ENCODE peak calls at places on chromosome 1, in five cellular contexts. Z is left ventricle myocardium inferior; F is hippocampal formation; V is stimulated activated CD8-positive, alpha-beta memory T cell treated with anti-CD3 and anti-CD28 coated beads, Interleukin-7, amount 100 ng/mL, for 1 hour; Q is astrocyte of the spinal cord. S is an unnamed sample.

GRCh38 chr1:105437847-105438246 is 1618.6 kb upstream of the PRMT6 start:
- DNase-seq in Q (no peak), Z (no peak), V (no peak), F (no peak), S (no peak)

GRCh38 chr1:44553771-44554170 is 120.5 kb downstream of the TMEM53 start:
- DNase-seq in Z (no peak), Q (peak; percentile 23), V (no peak), F (no peak), S (no peak)

GRCh38 chr1:193183019-193183643 is 3.3 kb downstream of the B3GALT2 start:
- DNase-seq in Q (peak; percentile 74), V (no peak), F (no peak), Z (no peak), S (peak; percentile 77)

GRCh38 chr1:94863297-94863911 is 43.2 kb downstream of the SLC44A3 start:
- DNase-seq in V (no peak), F (no peak), Z (no peak), Q (peak; percentile 78), S (peak; percentile 68)

GRCh38 chr1:206472454-206472853 is 2.2 kb downstream of the IKBKE start:
- DNase-seq in F (no peak), V (no peak), Z (no peak), Q (peak; percentile 72), S (peak; percentile 44)

GRCh38 chr1:84319662-84320061 is 18.2 kb downstream of the SAMD13 start:
- DNase-seq in F (no peak), V (no peak), Z (no peak), Q (no peak), S (no peak)

GRCh38 chr1:21099034-21099868 is 77.4 kb downstream of the EIF4G3 start:
- DNase-seq in V (no peak), Z (no peak), F (no peak), Q (no peak), S (no peak)

GRCh38 chr1:59332983-59333382 is 36.1 kb downstream of the FGGY start:
- DNase-seq in V (no peak), Q (peak; percentile 71), F (no peak), Z (no peak), S (peak; percentile 81)

GRCh38 chr1:19273106-19273843 is 15.3 kb downstream of the AKR7A3 start:
- DNase-seq in Z (no peak), Q (no peak), F (no peak), V (no peak), S (no peak)

GRCh38 chr1:67582625-67583461 is 102.2 kb upstream of the GADD45A start:
- DNase-seq in Q (peak; percentile 24), Z (no peak), F (no peak), V (no peak), S (no peak)

GRCh38 chr1:24745711-24746582 is 700 bp downstream of the CLIC4 start:
- DNase-seq in Z (peak; percentile 32), V (no peak), F (no peak), Q (peak; percentile 75), S (peak; percentile 67)

GRCh38 chr1:53359225-53359933 is 31.5 kb upstream of the LRP8 start:
- DNase-seq in V (no peak), Q (no peak), F (no peak), Z (no peak), S (no peak)

GRCh38 chr1:215833936-215834729 is 267.0 kb downstream of the KCTD3 start:
- DNase-seq in F (no peak), Z (no peak), Q (no peak), V (no peak), S (no peak)

GRCh38 chr1:198359024-198359653 is 181.3 kb downstream of the ATP6V1G3 start:
- DNase-seq in V (no peak), Q (peak; percentile 13), Z (no peak), F (no peak), S (peak; percentile 47)

GRCh38 chr1:52444465-52444864 is 40.1 kb downstream of the PRPF38A start:
- DNase-seq in Z (no peak), F (no peak), V (no peak), Q (no peak), S (no peak)

GRCh38 chr1:43968348-43968948 is 1.4 kb upstream of the DPH2 start:
- DNase-seq in Q (no peak), F (no peak), V (no peak), Z (no peak), S (peak; percentile 61)

GRCh38 chr1:216640100-216640499 is 83.1 kb downstream of the ESRRG start:
- DNase-seq in Z (no peak), V (no peak), F (peak; percentile 4), Q (no peak), S (no peak)

GRCh38 chr1:3922851-3923250 is 22.8 kb upstream of the C1orf174 start:
- DNase-seq in V (no peak), Z (no peak), F (no peak), Q (no peak), S (no peak)

GRCh38 chr1:202723708-202724107 is 13.5 kb upstream of the SYT2 start:
- DNase-seq in Q (no peak), Z (no peak), F (no peak), V (no peak), S (no peak)

GRCh38 chr1:58619286-58620054 is 42.4 kb upstream of the TACSTD2 start:
- DNase-seq in Q (no peak), F (no peak), V (no peak), Z (no peak), S (peak; percentile 71)

GRCh38 chr1:60874703-60875102 is 207.7 kb upstream of the NFIA start:
- DNase-seq in Z (no peak), V (no peak), Q (peak; percentile 70), F (no peak), S (peak; percentile 80)

GRCh38 chr1:246579818-246580217 is 13.6 kb downstream of the CNST start:
- DNase-seq in V (no peak), Q (no peak), Z (no peak), F (no peak), S (no peak)

GRCh38 chr1:204151562-204152309 is at the start of gene ETNK2:
- DNase-seq in Q (peak; percentile 53), V (peak; percentile 21), F (no peak), Z (peak; percentile 51), S (peak; percentile 57)

GRCh38 chr1:90717665-90718410 is 736 bp upstream of the BARHL2 start:
- DNase-seq in V (no peak), Q (peak; percentile 18), F (no peak), Z (no peak), S (peak; percentile 62)

GRCh38 chr1:204261746-204262505 is 48.1 kb upstream of the GOLT1A start:
- DNase-seq in F (no peak), V (no peak), Q (peak; percentile 22), Z (no peak), S (no peak)

GRCh38 chr1:205922314-205922713 is 20.9 kb downstream of the SLC26A9 start:
- DNase-seq in F (no peak), Z (no peak), V (no peak), Q (no peak), S (no peak)

GRCh38 chr1:238960071-238960470 is 426.3 kb upstream of the CHRM3 start:
- DNase-seq in Q (peak; percentile 79), Z (no peak), F (no peak), V (no peak), S (no peak)

S was measured in dermis blood vessel endothelial cell.